ENCODE peak calls at places on chromosomes 5 and 9, in nine cellular contexts. R is right atrium auricular region, I is transverse colon, Y is astrocyte of the cerebellum, V is fibroblast of villous mesenchyme, L is Panc1, W is AG04450, H is neural crest cell, A is A673. X is an unnamed sample.

GRCh38 chr5:19676895-19677294 is 311.1 kb downstream of the CDH18 start:
- DNase-seq in R (no peak), I (no peak), Y (peak; percentile 35), V (no peak), L (no peak), W (no peak), H (no peak), A (no peak), X (no peak)

GRCh38 chr5:9497347-9497746 is 48.5 kb downstream of the SEMA5A start:
- DNase-seq in R (no peak), I (no peak), Y (no peak), V (no peak), L (no peak), W (no peak), H (no peak), A (no peak), X (no peak)

GRCh38 chr9:123411191-123411590 is 55.2 kb downstream of the CRB2 start:
- DNase-seq in R (no peak), I (no peak), Y (no peak), V (no peak), L (no peak), W (no peak), H (no peak), A (no peak), X (no peak)

GRCh38 chr5:91114658-91115057 is 268.5 kb downstream of the ARRDC3 start:
- DNase-seq in R (no peak), I (no peak), Y (no peak), V (peak; percentile 43), L (no peak), W (no peak), H (no peak), A (no peak), X (no peak)

GRCh38 chr9:14173730-14174129 is 140.2 kb downstream of the NFIB start:
- DNase-seq in R (no peak), I (no peak), Y (no peak), V (no peak), L (no peak), W (no peak), H (no peak), A (peak; percentile 50), X (no peak)

GRCh38 chr9:125626187-125626586 is 80.8 kb downstream of the MAPKAP1 start:
- DNase-seq in R (no peak), I (no peak), Y (no peak), V (peak; percentile 44), L (no peak), W (peak; percentile 15), H (no peak), A (no peak), X (no peak)

GRCh38 chr9:135602789-135603481 is 36.4 kb downstream of the GLT6D1 start:
- DNase-seq in R (no peak), I (peak; percentile 47), Y (no peak), V (peak; percentile 43), L (peak; percentile 45), W (no peak), H (peak; percentile 58), A (peak; percentile 59), X (no peak)

GRCh38 chr9:125430611-125431305 is 169.1 kb downstream of the GAPVD1 start:
- DNase-seq in R (no peak), I (no peak), Y (no peak), V (no peak), L (no peak), W (no peak), H (no peak), A (no peak), X (no peak)

GRCh38 chr9:71796368-71796767 is 28.1 kb upstream of the CEMIP2 start:
- DNase-seq in R (no peak), I (no peak), Y (no peak), V (no peak), L (no peak), W (no peak), H (no peak), A (no peak), X (no peak)

GRCh38 chr5:102792705-102793104 is 37.6 kb downstream of the PAM start:
- DNase-seq in R (no peak), I (no peak), Y (no peak), V (peak; percentile 26), L (no peak), W (no peak), H (no peak), A (peak; percentile 61), X (no peak)

GRCh38 chr5:17118631-17119030 is 98.8 kb upstream of the BASP1 start:
- DNase-seq in R (peak; percentile 71), I (peak; percentile 50), Y (peak; percentile 40), V (peak; percentile 96), L (peak; percentile 91), W (peak; percentile 59), H (no peak), A (peak; percentile 93), X (no peak)

GRCh38 chr9:89668216-89668867 is 63.5 kb downstream of the GADD45G start:
- DNase-seq in R (no peak), I (no peak), Y (no peak), V (no peak), L (no peak), W (no peak), H (no peak), A (no peak), X (no peak)

GRCh38 chr5:67770431-67771025 is 445.0 kb upstream of the PIK3R1 start:
- DNase-seq in R (no peak), I (peak; percentile 20), Y (no peak), V (no peak), L (no peak), W (no peak), H (no peak), A (no peak), X (no peak)

GRCh38 chr9:110426052-110426709 is 88.5 kb upstream of the TXNDC8 start:
- DNase-seq in R (no peak), I (no peak), Y (peak; percentile 19), V (peak; percentile 42), L (no peak), W (no peak), H (no peak), A (peak; percentile 18), X (no peak)

GRCh38 chr5:82911902-82912301 is 165.3 kb downstream of the TMEM167A start:
- DNase-seq in R (no peak), I (no peak), Y (no peak), V (no peak), L (no peak), W (no peak), H (no peak), A (no peak), X (no peak)

GRCh38 chr5:77679791-77680190 is 41.3 kb upstream of the OTP start:
- DNase-seq in R (no peak), I (no peak), Y (no peak), V (peak; percentile 86), L (no peak), W (no peak), H (no peak), A (no peak), X (no peak)

GRCh38 chr9:86807577-86807976 is 139.7 kb downstream of the GAS1 start:
- DNase-seq in R (peak; percentile 62), I (no peak), Y (no peak), V (peak; percentile 19), L (no peak), W (no peak), H (peak; percentile 21), A (no peak), X (no peak)

DNA sequence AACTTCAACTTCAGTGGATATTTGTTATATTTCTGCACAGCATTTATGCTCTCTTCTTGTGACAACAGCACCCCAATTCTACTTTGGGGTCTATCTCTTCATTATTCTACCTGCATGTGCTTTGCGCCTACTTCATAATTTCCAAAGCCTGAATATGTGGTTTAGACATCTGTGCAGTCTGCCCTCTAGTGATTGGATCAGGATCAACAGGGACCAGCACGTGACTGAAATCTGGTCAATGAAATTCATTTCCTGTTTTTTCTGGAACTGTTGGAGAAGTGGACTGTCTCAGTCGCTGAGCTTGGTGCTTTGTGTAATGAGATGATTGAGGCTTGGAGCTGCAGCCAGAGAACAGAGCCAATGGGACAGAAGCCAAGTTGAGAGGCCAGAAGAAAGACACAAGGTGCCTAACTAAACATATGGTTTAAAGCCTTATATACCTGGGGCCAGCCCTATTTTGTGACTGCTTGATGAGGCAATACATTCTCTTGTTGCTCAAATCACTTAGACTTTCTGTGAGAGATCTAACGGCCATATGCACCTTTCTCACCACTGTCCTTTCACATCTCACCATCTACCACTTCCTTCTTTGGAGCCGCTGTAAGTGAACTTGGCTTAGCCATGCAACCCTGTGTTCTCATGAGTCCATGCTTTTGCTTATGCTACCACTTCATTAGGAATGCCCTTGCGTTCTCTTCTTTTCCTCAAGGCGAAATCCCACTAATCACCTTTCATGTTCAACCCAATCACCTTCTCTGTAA is 68.8 kb upstream of the PPP2R2B start:
- DNase-seq in R (no peak), I (no peak), Y (no peak), V (peak; percentile 22), L (no peak), W (no peak), H (peak; percentile 11), A (peak; percentile 56), X (no peak)
- TF ChIP-seq CTCF in R (no peak), I (no peak), Y (peak; percentile 25), V (peak; percentile 46), L (peak; percentile 51), W (no peak), H (peak; percentile 62), A (peak; percentile 64), X (peak; percentile 34)

DNA sequence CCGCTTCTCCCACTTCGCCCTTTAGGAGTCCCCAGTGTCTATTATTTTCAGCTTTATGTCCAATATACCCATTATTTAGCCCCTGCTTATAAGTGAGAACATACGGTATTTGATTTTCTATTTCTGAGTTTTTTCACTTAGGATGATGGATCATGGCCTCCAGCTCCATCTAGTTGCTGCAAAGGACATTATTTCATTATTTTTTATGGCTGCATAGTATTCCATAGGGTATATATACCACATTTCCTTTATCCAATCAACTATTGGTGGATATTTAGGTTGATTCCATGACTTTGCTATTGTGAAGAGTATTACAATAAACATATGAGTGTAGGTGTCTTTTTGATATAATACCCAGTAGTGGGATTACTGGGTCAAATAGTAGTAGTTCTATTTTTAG is 162.9 kb downstream of the FER start:
- DNase-seq in R (no peak), I (no peak), Y (no peak), V (no peak), L (no peak), W (no peak), H (no peak), A (no peak), X (no peak)
- TF ChIP-seq CTCF in R (no peak), I (no peak), Y (no peak), V (no peak), L (no peak), W (no peak), H (no peak), A (no peak), X (no peak)

DNA sequence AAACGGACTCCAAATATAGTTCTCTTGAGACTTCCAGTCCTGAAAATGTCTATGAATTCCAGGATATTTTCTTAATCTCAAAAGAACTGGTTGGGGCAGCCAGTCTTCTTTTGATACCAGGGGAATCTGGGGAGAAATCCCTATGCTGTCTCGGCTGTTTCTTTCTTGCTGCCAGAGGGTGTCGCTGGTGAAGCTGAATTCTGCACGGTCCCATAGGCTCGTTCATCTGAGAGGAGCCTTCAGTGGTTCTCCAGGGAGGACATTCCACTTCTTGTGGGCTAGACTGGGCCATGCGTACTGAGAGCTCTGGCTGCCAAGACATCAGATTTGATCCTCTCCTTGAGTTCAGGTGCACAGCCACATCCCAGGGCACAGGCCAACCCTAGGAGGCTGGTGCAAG is 155.0 kb upstream of the CLINT1 start:
- DNase-seq in R (no peak), I (peak; percentile 42), Y (peak; percentile 20), V (no peak), L (no peak), W (no peak), H (no peak), A (peak; percentile 50), X (no peak)
- TF ChIP-seq CTCF in R (no peak), I (peak; percentile 42), Y (peak; percentile 63), V (peak; percentile 34), L (peak; percentile 65), W (peak; percentile 21), H (peak; percentile 50), A (peak; percentile 64), X (peak; percentile 58)

GRCh38 chr5:14895301-14895700 is 23.7 kb upstream of the ANKH start:
- DNase-seq in R (no peak), I (peak; percentile 65), Y (no peak), V (no peak), L (no peak), W (no peak), H (no peak), A (no peak), X (no peak)
- TF ChIP-seq CTCF in R (no peak), I (peak; percentile 21), Y (no peak), V (peak; percentile 4), L (no peak), W (no peak), H (no peak), A (no peak), X (peak; percentile 11)